ENCODE peak calls at places on chromosome 10, in six cellular contexts. T is fibroblast of gingiva; Q is activated CD8-positive, alpha-beta memory T cell treated with anti-CD3 and anti-CD28 coated beads for 24 hours; M is fibroblast of mammary gland; R is NB4; E is Caki2. C is an unnamed sample.

GRCh38 chr10:67115972-67116371 is 190.1 kb downstream of the LRRTM3 start:
- DNase-seq in T (no peak), Q (no peak), M (no peak), R (no peak), E (peak), C (no peak)

GRCh38 chr10:89668391-89669180 is 23.5 kb upstream of the PANK1 start:
- DNase-seq in T (no peak), Q (no peak), M (no peak), R (no peak), E (no peak), C (no peak)

GRCh38 chr10:14543048-14543903 is 212.6 kb upstream of the FRMD4A start:
- DNase-seq in T (no peak), Q (no peak), M (peak), R (peak), E (no peak), C (peak)

GRCh38 chr10:123044391-123044790 is 35.6 kb downstream of the ACADSB start:
- DNase-seq in T (no peak), Q (no peak), M (peak), R (peak), E (no peak), C (no peak)

GRCh38 chr10:18406136-18406535 is 245.3 kb downstream of the NSUN6 start:
- DNase-seq in T (no peak), Q (no peak), M (no peak), R (peak), E (no peak), C (no peak)

GRCh38 chr10:112634096-112634830 is 187.2 kb downstream of the VTI1A start:
- DNase-seq in T (no peak), Q (no peak), M (peak), R (no peak), E (no peak), C (no peak)

GRCh38 chr10:44172883-44173557 is 211.9 kb downstream of the CXCL12 start:
- DNase-seq in T (no peak), Q (no peak), M (no peak), R (no peak), E (peak), C (no peak)

GRCh38 chr10:80203835-80204148 is 1.5 kb downstream of the ANXA11 start:
- DNase-seq in T (no peak), Q (no peak), M (no peak), R (no peak), E (no peak), C (no peak)

GRCh38 chr10:70907619-70908425 is 19.5 kb upstream of the PCBD1 start:
- DNase-seq in T (no peak), Q (no peak), M (no peak), R (no peak), E (no peak), C (no peak)

GRCh38 chr10:6101181-6101580 is 12.3 kb downstream of the RBM17 start:
- DNase-seq in T (no peak), Q (no peak), M (no peak), R (no peak), E (no peak), C (no peak)

GRCh38 chr10:123103944-123104343 is 31.8 kb upstream of the HMX3 start:
- DNase-seq in T (no peak), Q (no peak), M (no peak), R (no peak), E (no peak), C (no peak)

GRCh38 chr10:21030096-21030495 is 133.0 kb upstream of the NEBL start:
- DNase-seq in T (peak), Q (no peak), M (peak), R (peak), E (peak), C (no peak)